ENCODE peak calls at places on chromosomes 11 and 22, in nine cellular contexts. One of them, this sample, is unnamed.

GRCh38 chr11:72418834-72419560 is 15.3 kb downstream of the CLPB start:
- DNase-seq in iris pigment epithelial cell: no peak
- DNase-seq in stimulated activated naive B cell treated with anti-CD40 and anti-IgM and Interleukin-4, amounts not matched to agents 10 μg/mL and 1 μg/mL and 100 μg/mL, for 72 hours: no peak
- DNase-seq in brain microvascular endothelial cell: no peak
- DNase-seq in progenitor cell of endocrine pancreas: no peak
- DNase-seq in MM.1S: peak
- DNase-seq in left colon: no peak
- DNase-seq in NCI-H460: no peak
- DNase-seq in H7: no peak
- DNase-seq in this sample: no peak

GRCh38 chr11:75524576-75525432 is 937 bp downstream of the GDPD5 start:
- DNase-seq in iris pigment epithelial cell: no peak
- DNase-seq in left colon: no peak
- DNase-seq in stimulated activated naive B cell treated with anti-CD40 and anti-IgM and Interleukin-4, amounts not matched to agents 10 μg/mL and 1 μg/mL and 100 μg/mL, for 72 hours: no peak
- DNase-seq in progenitor cell of endocrine pancreas: peak
- DNase-seq in brain microvascular endothelial cell: no peak
- DNase-seq in MM.1S: no peak
- DNase-seq in NCI-H460: no peak
- DNase-seq in H7: peak
- DNase-seq in this sample: no peak

GRCh38 chr11:33672273-33672672 is 28.4 kb downstream of the C11orf91 start:
- DNase-seq in iris pigment epithelial cell: no peak
- DNase-seq in brain microvascular endothelial cell: no peak
- DNase-seq in NCI-H460: no peak
- DNase-seq in left colon: no peak
- DNase-seq in H7: no peak
- DNase-seq in progenitor cell of endocrine pancreas: no peak
- DNase-seq in MM.1S: no peak
- DNase-seq in stimulated activated naive B cell treated with anti-CD40 and anti-IgM and Interleukin-4, amounts not matched to agents 10 μg/mL and 1 μg/mL and 100 μg/mL, for 72 hours: no peak
- DNase-seq in this sample: no peak

GRCh38 chr22:20985720-20986119 is 3.6 kb downstream of the LZTR1 start:
- DNase-seq in brain microvascular endothelial cell: no peak
- DNase-seq in NCI-H460: no peak
- DNase-seq in iris pigment epithelial cell: no peak
- DNase-seq in stimulated activated naive B cell treated with anti-CD40 and anti-IgM and Interleukin-4, amounts not matched to agents 10 μg/mL and 1 μg/mL and 100 μg/mL, for 72 hours: no peak
- DNase-seq in left colon: no peak
- DNase-seq in H7: no peak
- DNase-seq in MM.1S: no peak
- DNase-seq in progenitor cell of endocrine pancreas: no peak
- DNase-seq in this sample: no peak

GRCh38 chr11:12914401-12914912 is 94.7 kb upstream of the RASSF10 start:
- DNase-seq in MM.1S: no peak
- DNase-seq in iris pigment epithelial cell: no peak
- DNase-seq in NCI-H460: peak
- DNase-seq in progenitor cell of endocrine pancreas: peak
- DNase-seq in left colon: peak
- DNase-seq in stimulated activated naive B cell treated with anti-CD40 and anti-IgM and Interleukin-4, amounts not matched to agents 10 μg/mL and 1 μg/mL and 100 μg/mL, for 72 hours: no peak
- DNase-seq in brain microvascular endothelial cell: no peak
- DNase-seq in H7: peak
- DNase-seq in this sample: peak

GRCh38 chr22:30286813-30287625 is 2.3 kb downstream of the CASTOR1 start:
- DNase-seq in MM.1S: peak
- DNase-seq in brain microvascular endothelial cell: peak
- DNase-seq in NCI-H460: peak
- DNase-seq in progenitor cell of endocrine pancreas: peak
- DNase-seq in stimulated activated naive B cell treated with anti-CD40 and anti-IgM and Interleukin-4, amounts not matched to agents 10 μg/mL and 1 μg/mL and 100 μg/mL, for 72 hours: peak
- DNase-seq in iris pigment epithelial cell: peak
- DNase-seq in left colon: peak
- DNase-seq in H7: peak
- DNase-seq in this sample: peak

GRCh38 chr22:46547179-46547882 is 9.9 kb upstream of the CELSR1 start:
- DNase-seq in NCI-H460: no peak
- DNase-seq in brain microvascular endothelial cell: peak
- DNase-seq in left colon: no peak
- DNase-seq in H7: peak
- DNase-seq in MM.1S: no peak
- DNase-seq in stimulated activated naive B cell treated with anti-CD40 and anti-IgM and Interleukin-4, amounts not matched to agents 10 μg/mL and 1 μg/mL and 100 μg/mL, for 72 hours: no peak
- DNase-seq in iris pigment epithelial cell: peak
- DNase-seq in progenitor cell of endocrine pancreas: no peak
- DNase-seq in this sample: no peak

GRCh38 chr22:37312549-37313183 is 30.4 kb downstream of the CYTH4 start:
- DNase-seq in brain microvascular endothelial cell: no peak
- DNase-seq in H7: no peak
- DNase-seq in progenitor cell of endocrine pancreas: no peak
- DNase-seq in MM.1S: no peak
- DNase-seq in iris pigment epithelial cell: no peak
- DNase-seq in NCI-H460: no peak
- DNase-seq in stimulated activated naive B cell treated with anti-CD40 and anti-IgM and Interleukin-4, amounts not matched to agents 10 μg/mL and 1 μg/mL and 100 μg/mL, for 72 hours: no peak
- DNase-seq in left colon: no peak
- DNase-seq in this sample: peak

GRCh38 chr11:84097186-84097585 is 811.0 kb upstream of the CCDC90B start:
- DNase-seq in MM.1S: no peak
- DNase-seq in NCI-H460: no peak
- DNase-seq in brain microvascular endothelial cell: no peak
- DNase-seq in progenitor cell of endocrine pancreas: no peak
- DNase-seq in left colon: no peak
- DNase-seq in stimulated activated naive B cell treated with anti-CD40 and anti-IgM and Interleukin-4, amounts not matched to agents 10 μg/mL and 1 μg/mL and 100 μg/mL, for 72 hours: no peak
- DNase-seq in H7: no peak
- DNase-seq in iris pigment epithelial cell: no peak
- DNase-seq in this sample: no peak

GRCh38 chr11:110891411-110891810 is 179.2 kb upstream of the ARHGAP20 start:
- DNase-seq in brain microvascular endothelial cell: peak
- DNase-seq in stimulated activated naive B cell treated with anti-CD40 and anti-IgM and Interleukin-4, amounts not matched to agents 10 μg/mL and 1 μg/mL and 100 μg/mL, for 72 hours: no peak
- DNase-seq in H7: no peak
- DNase-seq in left colon: no peak
- DNase-seq in iris pigment epithelial cell: peak
- DNase-seq in NCI-H460: no peak
- DNase-seq in progenitor cell of endocrine pancreas: no peak
- DNase-seq in MM.1S: no peak
- DNase-seq in this sample: no peak

GRCh38 chr11:67316882-67317364 is 13.6 kb downstream of the SSH3 start:
- DNase-seq in brain microvascular endothelial cell: peak
- DNase-seq in MM.1S: no peak
- DNase-seq in NCI-H460: peak
- DNase-seq in iris pigment epithelial cell: peak
- DNase-seq in left colon: no peak
- DNase-seq in stimulated activated naive B cell treated with anti-CD40 and anti-IgM and Interleukin-4, amounts not matched to agents 10 μg/mL and 1 μg/mL and 100 μg/mL, for 72 hours: no peak
- DNase-seq in H7: no peak
- DNase-seq in progenitor cell of endocrine pancreas: no peak
- DNase-seq in this sample: no peak

GRCh38 chr22:36797988-36798670 is 18.7 kb downstream of the PVALB start:
- DNase-seq in progenitor cell of endocrine pancreas: no peak
- DNase-seq in stimulated activated naive B cell treated with anti-CD40 and anti-IgM and Interleukin-4, amounts not matched to agents 10 μg/mL and 1 μg/mL and 100 μg/mL, for 72 hours: no peak
- DNase-seq in NCI-H460: no peak
- DNase-seq in iris pigment epithelial cell: no peak
- DNase-seq in brain microvascular endothelial cell: no peak
- DNase-seq in left colon: no peak
- DNase-seq in MM.1S: no peak
- DNase-seq in H7: peak
- DNase-seq in this sample: peak

This sample was measured in RPMI8226.